ENCODE peak calls at places on chromosomes 5 and 9, in five cellular contexts. T is astrocyte, N is esophagus squamous epithelium, I is heart right ventricle, J is ascending aorta. P is an unnamed sample. For H3K27me3, the result is how much of the 10 kb centered on the place peaks cover.

GRCh38 chr5:80569961-80570786 is at the start of gene ANKRD34B:
- DNase-seq in T (no peak), N (no peak), I (no peak), J (no peak), P (no peak)

GRCh38 chr5:82918311-82919031 is 158.7 kb downstream of the TMEM167A start:
- DNase-seq in T (no peak), N (no peak), I (no peak), J (no peak), P (no peak)

GRCh38 chr5:14507156-14507941 is 74.2 kb upstream of the OTULINL start:
- DNase-seq in T (no peak), N (no peak), I (no peak), J (no peak), P (no peak)

GRCh38 chr9:97906236-97906831 is 16.0 kb downstream of the TRMO start:
- DNase-seq in T (no peak), N (no peak), I (peak), J (no peak), P (peak)

GRCh38 chr5:68548959-68549676 is 333.6 kb downstream of the PIK3R1 start:
- DNase-seq in T (peak), N (no peak), I (no peak), J (no peak), P (no peak)

GRCh38 chr5:44981708-44982107 is 173.0 kb downstream of the MRPS30 start:
- DNase-seq in T (no peak), N (no peak), I (no peak), J (no peak), P (no peak)

GRCh38 chr5:14739538-14739937 is 75.0 kb downstream of the OTULIN start:
- DNase-seq in T (peak), N (no peak), I (no peak), J (no peak), P (no peak)

GRCh38 chr9:129803679-129804065 is 688 bp downstream of the TOR1B start:
- DNase-seq in T (no peak), N (no peak), I (no peak), J (no peak), P (no peak)

GRCh38 chr9:94941211-94941875 is 214.8 kb downstream of the AOPEP start:
- DNase-seq in T (no peak), N (no peak), I (no peak), J (no peak), P (no peak)

DNA sequence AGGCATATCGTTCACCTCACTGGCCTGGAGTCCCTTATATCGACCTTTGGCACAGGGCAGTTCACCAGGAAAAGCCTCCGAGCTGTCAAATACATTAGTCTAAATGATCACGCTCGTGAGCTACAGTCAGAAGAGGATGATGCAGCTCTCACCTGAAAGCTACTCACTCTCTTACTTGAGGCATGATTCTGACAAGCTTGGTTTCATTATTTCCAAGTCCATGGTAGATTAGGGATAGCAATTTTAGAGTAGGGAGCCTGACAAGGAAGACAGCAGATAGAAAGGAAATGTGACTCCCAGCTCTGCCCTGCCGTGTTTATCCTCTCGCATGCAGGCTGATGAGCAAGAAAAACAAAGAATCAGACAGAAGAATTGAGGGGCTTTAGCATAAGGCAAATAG is 98.0 kb upstream of the MAP1B start:
- DNase-seq in T (no peak), N (no peak), I (no peak), J (no peak), P (no peak)
- H3K27me3 ChIP-seq in T (under half), N (under half), I (under half), J (under half), P (under half)

DNA sequence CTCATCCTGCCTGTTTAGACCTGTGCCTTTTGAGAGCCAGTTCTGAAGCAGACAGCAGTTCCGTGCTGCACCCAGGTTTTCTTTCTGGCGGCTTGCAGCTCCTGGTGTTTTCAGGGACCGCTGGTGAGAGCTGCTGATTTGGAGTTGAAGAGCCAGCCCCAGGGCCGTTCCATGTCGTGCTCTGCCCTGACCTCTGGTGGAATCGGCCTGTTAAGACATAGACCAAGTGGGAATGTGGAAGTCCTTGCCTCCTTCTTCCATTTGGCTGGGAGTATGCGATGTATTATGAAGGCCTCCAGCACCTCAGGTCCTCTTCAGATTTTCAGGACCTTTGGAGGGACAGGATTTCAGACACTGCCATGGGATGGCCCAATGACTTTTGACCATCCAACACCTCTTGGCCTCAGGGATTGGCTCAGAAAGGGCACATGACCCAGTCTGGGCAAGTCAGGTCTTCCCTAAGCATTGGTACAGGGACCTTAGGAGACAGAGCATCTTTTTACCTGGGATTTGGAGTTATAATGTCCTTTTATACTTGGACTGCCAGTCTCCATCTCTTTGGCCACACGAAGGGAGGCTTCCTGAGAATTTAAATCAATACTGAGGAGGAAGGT is 136.1 kb upstream of the CLINT1 start:
- DNase-seq in T (peak), N (no peak), I (peak), J (no peak), P (peak)
- TF ChIP-seq CTCF in T (peak), N (peak), I (peak), J (peak), P (peak)

GRCh38 chr9:134285215-134285845 is 40.9 kb upstream of the RXRA start:
- DNase-seq in T (no peak), N (no peak), I (no peak), J (no peak), P (no peak)
- H3K27me3 ChIP-seq in T (under half), N (under half), I (under half), J (under half), P (under half)

DNA sequence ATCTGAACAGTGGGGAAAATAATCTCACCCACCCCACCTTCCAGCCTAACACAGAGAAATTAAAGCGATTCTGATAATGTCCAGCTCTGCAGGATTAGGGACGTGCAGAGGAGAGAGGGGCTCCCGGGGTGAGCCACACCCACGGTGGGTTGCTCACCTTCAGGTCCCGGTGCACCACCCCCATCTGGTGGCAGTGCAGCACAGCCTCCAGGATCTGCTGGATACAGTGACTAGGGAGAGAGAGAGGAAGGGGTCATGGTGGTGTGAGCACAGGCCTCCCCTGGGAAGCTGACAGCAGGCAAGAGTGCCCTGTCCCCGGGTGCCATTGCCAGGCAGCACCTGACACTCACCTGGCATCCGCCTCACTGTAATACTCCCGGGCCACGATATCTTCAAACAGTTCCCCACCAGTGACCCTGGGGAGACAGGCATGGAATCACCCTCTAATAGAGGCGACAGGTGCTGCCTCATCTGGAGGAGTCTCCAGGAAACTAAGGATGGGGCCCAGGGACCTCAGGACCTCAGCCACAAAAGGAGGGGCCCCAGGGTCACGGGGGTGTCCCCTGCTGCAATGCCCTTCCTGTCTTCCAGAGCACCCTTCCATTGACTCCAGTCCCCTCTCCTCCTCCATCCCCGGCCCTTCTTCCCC is 33.0 kb downstream of the CAMK2A start:
- DNase-seq in T (no peak), N (no peak), I (no peak), J (no peak), P (no peak)
- TF ChIP-seq CTCF in T (no peak), N (no peak), I (no peak), J (no peak), P (no peak)

GRCh38 chr9:98997580-98997979 is 53.9 kb downstream of the COL15A1 start:
- DNase-seq in T (peak), N (no peak), I (no peak), J (no peak), P (no peak)
- H3K27me3 ChIP-seq in T (under half), N (under half), I (under half), J (under half), P (under half)

GRCh38 chr5:168290902-168291280 is 554 bp upstream of the WWC1 start:
- DNase-seq in T (no peak), N (no peak), I (no peak), J (no peak), P (no peak)

GRCh38 chr5:168295574-168296201 is 4.2 kb downstream of the WWC1 start:
- DNase-seq in T (peak), N (no peak), I (no peak), J (no peak), P (no peak)

GRCh38 chr5:168291281-168291960 is at the start of gene WWC1:
- DNase-seq in T (no peak), N (no peak), I (no peak), J (no peak), P (no peak)

GRCh38 chr5:168292783-168293696 is 1.6 kb downstream of the WWC1 start:
- DNase-seq in T (no peak), N (no peak), I (no peak), J (no peak), P (no peak)

DNA sequence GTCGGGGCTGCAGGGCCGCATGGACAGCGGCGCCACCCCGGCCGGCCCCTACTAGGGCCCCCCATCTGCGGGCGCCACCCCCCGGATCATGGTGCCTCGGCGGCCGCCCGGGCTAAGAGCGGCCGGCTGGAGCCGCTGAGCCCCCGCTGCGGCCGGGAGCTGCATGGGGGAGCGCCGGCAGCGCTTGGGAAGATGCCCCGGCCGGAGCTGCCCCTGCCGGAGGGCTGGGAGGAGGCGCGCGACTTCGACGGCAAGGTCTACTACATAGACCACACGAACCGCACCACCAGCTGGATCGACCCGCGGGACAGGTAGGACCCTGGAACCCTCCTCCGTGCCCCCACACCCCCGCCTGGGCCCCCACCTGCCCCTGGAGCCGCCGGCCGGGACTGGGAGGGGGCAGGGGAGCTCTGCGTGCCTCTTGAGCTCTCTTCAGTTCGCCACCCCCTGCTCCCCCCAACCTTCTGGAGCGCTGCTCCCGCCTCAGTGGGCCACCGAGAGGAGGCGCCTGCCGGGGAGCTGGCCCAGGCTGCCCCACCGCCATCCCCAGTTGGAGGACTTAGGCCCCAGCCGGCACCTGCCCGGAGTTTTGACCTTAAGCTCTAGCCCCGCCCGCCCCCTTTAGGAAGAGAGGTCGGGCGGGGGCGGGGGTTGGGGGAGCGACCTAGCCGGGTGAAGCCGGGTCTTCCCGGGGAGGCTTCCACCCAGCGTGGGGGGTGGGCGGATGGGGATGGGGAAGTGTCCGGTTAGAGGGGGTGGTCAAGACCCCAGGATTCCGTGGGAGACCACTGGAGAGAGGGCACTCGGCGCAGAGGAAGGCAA is 727 bp downstream of the WWC1 start:
- DNase-seq in T (no peak), N (no peak), I (no peak), J (no peak), P (no peak)
- TF ChIP-seq CTCF in T (no peak), N (no peak), I (no peak), J (no peak), P (no peak)